ENCODE peak calls at places on chromosomes 7 and 10, in six cellular contexts. B is Karpas-422, X is mammary epithelial cell, T is H9, D is HCT116, O is fibroblast of lung. N is an unnamed sample.

GRCh38 chr10:122475130-122475529 is 13.8 kb downstream of the HTRA1 start:
- DNase-seq in B (no peak), X (no peak), T (no peak), D (no peak), O (no peak), N (peak; percentile 69)

GRCh38 chr7:1042161-1042833 is 2.0 kb upstream of the GPR146 start:
- DNase-seq in B (no peak), X (no peak), T (no peak), D (no peak), O (no peak), N (no peak)

GRCh38 chr7:106485031-106485551 is 175.9 kb downstream of the CCDC71L start:
- DNase-seq in B (no peak), X (peak; percentile 91), T (no peak), D (no peak), O (peak; percentile 82), N (peak; percentile 83)

GRCh38 chr10:116055252-116055918 is 217.6 kb downstream of the GFRA1 start:
- DNase-seq in B (no peak), X (no peak), T (no peak), D (no peak), O (no peak), N (no peak)

GRCh38 chr10:36621346-36621745 is 504.1 kb upstream of the ANKRD30A start:
- DNase-seq in B (no peak), X (no peak), T (no peak), D (no peak), O (no peak), N (no peak)

GRCh38 chr10:33344676-33345075 is 10.2 kb upstream of the NRP1 start:
- DNase-seq in B (no peak), X (no peak), T (no peak), D (no peak), O (no peak), N (no peak)

GRCh38 chr10:23657677-23658076 is 218.8 kb downstream of the OTUD1 start:
- DNase-seq in B (no peak), X (no peak), T (no peak), D (no peak), O (no peak), N (no peak)

GRCh38 chr10:35784751-35785150 is 142.7 kb upstream of the FZD8 start:
- DNase-seq in B (no peak), X (peak; percentile 65), T (no peak), D (no peak), O (no peak), N (no peak)

GRCh38 chr10:109250144-109250543 is 673.2 kb downstream of the XPNPEP1 start:
- DNase-seq in B (no peak), X (no peak), T (no peak), D (no peak), O (no peak), N (no peak)

GRCh38 chr10:130025811-130026510 is 61.9 kb upstream of the EBF3 start:
- DNase-seq in B (no peak), X (no peak), T (no peak), D (no peak), O (no peak), N (no peak)

GRCh38 chr7:116393654-116394053 is 105.9 kb upstream of the CAV2 start:
- DNase-seq in B (no peak), X (peak; percentile 71), T (no peak), D (no peak), O (peak; percentile 18), N (peak; percentile 92)

GRCh38 chr10:127492607-127493250 is 56.4 kb upstream of the NPS start:
- DNase-seq in B (peak; percentile 53), X (no peak), T (peak; percentile 73), D (peak; percentile 24), O (no peak), N (no peak)

GRCh38 chr10:110501142-110501937 is 3.6 kb downstream of the DUSP5 start:
- DNase-seq in B (no peak), X (peak; percentile 92), T (peak; percentile 87), D (peak; percentile 88), O (peak; percentile 96), N (peak; percentile 92)

GRCh38 chr7:128890306-128891109 is 20.0 kb downstream of the KCP start:
- DNase-seq in B (no peak), X (no peak), T (peak; percentile 60), D (no peak), O (no peak), N (no peak)

GRCh38 chr7:115471891-115472290 is 550.0 kb downstream of the MDFIC start:
- DNase-seq in B (no peak), X (no peak), T (no peak), D (no peak), O (peak; percentile 60), N (no peak)

GRCh38 chr10:103930881-103931280 is 12.9 kb upstream of the STN1 start:
- DNase-seq in B (no peak), X (no peak), T (no peak), D (no peak), O (no peak), N (no peak)

GRCh38 chr10:35058134-35058533 is 32.0 kb downstream of the CUL2 start:
- DNase-seq in B (no peak), X (peak; percentile 73), T (no peak), D (no peak), O (peak; percentile 83), N (peak; percentile 85)

GRCh38 chr10:329361-330099 is 194.3 kb downstream of the ZMYND11 start:
- DNase-seq in B (peak; percentile 45), X (peak; percentile 89), T (no peak), D (peak; percentile 79), O (peak; percentile 97), N (peak; percentile 85)

GRCh38 chr7:17279081-17279480 is 19.4 kb upstream of the AHR start:
- DNase-seq in B (no peak), X (no peak), T (no peak), D (no peak), O (no peak), N (no peak)

GRCh38 chr7:17274551-17275245 is 23.8 kb upstream of the AHR start:
- DNase-seq in B (no peak), X (peak; percentile 86), T (no peak), D (no peak), O (peak; percentile 35), N (peak; percentile 79)

GRCh38 chr7:17275749-17276671 is 22.4 kb upstream of the AHR start:
- DNase-seq in B (no peak), X (peak; percentile 77), T (no peak), D (no peak), O (peak; percentile 96), N (peak; percentile 52)
- H3K9ac ChIP-seq in B (no peak overlapping the region), X (no peak overlapping the region), T (no peak overlapping the region), D (no peak overlapping the region), O (no peak overlapping the region), N (no peak overlapping the region)

GRCh38 chr10:95503012-95503411 is 58.2 kb downstream of the SORBS1 start:
- DNase-seq in B (no peak), X (no peak), T (no peak), D (no peak), O (no peak), N (no peak)
- H3K9ac ChIP-seq in B (no peak overlapping the region), X (no peak overlapping the region), T (no peak overlapping the region), D (no peak overlapping the region), O (no peak overlapping the region), N (no peak overlapping the region)

GRCh38 chr10:30691601-30692015 is 62.1 kb upstream of the LYZL2 start:
- DNase-seq in B (no peak), X (no peak), T (no peak), D (no peak), O (no peak), N (no peak)

GRCh38 chr10:30686706-30687105 is 57.2 kb upstream of the LYZL2 start:
- DNase-seq in B (no peak), X (no peak), T (no peak), D (no peak), O (no peak), N (no peak)

GRCh38 chr10:30683496-30683895 is 53.9 kb upstream of the LYZL2 start:
- DNase-seq in B (no peak), X (no peak), T (no peak), D (no peak), O (no peak), N (no peak)

GRCh38 chr10:30688456-30688855 is 58.9 kb upstream of the LYZL2 start:
- DNase-seq in B (no peak), X (no peak), T (no peak), D (no peak), O (no peak), N (no peak)

DNA sequence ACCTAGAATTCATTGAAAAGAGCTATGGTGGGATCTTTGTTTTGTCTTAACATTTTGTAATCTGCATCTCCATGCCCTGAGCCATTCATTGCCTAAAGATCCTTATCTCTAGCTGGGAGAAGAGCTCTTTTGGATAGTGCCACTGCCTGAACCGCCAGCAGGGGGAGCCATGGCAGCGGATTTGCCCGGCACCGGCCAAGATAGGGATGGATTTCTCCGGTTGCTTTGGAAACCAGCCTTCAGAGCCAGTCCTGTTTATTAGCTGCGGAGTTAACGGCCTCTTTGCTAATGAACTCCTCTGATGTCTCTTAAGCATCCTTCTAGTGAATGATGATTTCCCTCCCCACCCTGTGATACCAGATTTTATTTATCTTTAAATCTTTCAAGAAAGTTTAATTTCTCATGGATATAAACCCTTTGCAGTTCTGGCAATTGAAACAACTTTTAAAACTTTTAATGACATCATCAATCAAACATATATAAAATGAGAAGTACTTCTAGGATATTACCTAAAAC is 58.2 kb upstream of the LYZL2 start:
- DNase-seq in B (peak; percentile 84), X (peak; percentile 65), T (peak; percentile 89), D (peak; percentile 54), O (peak; percentile 74), N (peak; percentile 82)
- H3K9ac ChIP-seq in B (no peak overlapping the region), X (no peak overlapping the region), T (no peak overlapping the region), D (no peak overlapping the region), O (no peak overlapping the region), N (no peak overlapping the region)

DNA sequence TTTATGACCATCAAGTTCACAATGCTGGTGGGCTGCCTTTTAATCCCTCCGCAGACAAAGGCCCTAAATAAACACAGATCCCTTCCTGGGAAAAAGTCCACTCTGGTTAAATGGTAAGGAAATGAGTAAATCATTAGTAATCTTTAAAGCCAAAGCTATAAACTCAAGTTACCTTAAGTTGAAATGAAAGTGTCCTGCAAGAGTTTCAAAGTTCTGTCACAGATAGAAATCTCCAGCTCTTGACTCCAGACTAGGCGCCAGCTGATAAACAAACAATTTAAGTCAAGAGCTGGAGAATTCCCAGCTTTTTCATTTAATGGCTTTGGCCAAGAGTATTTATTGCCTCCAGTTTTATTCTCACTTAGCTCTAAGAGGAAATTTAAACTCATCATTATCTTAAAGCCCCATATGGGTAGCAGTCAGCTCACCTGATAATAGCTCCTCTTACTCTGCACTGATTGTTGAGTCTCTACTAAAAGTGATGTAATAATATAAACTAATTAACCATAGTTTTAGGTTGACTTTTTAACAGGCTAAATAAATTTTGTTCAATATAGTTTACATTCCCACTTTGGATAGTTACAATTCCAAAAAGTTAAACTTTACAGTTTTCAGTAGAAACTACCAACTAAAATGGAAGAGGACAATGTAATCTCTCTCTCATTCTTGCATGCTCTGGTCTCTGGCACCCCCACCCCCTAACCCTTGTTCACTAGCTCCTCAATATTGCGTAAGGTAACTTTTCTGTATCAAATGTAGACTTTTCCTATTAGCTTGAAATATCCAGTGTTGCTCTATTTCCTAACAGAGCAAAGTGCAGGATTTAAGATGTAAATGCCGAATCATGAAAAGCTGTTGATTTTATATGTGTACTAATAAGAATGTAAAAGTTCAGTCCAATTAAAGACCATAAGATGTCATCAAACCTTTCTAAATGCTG is 56.1 kb downstream of the HIBADH start:
- DNase-seq in B (no peak), X (peak; percentile 36), T (no peak), D (no peak), O (peak; percentile 39), N (peak; percentile 89)
- H3K9ac ChIP-seq in B (no peak overlapping the region), X (no peak overlapping the region), T (no peak overlapping the region), D (no peak overlapping the region), O (no peak overlapping the region), N (peak overlapping the region; percentile 17)

N was measured in endothelial cell of umbilical vein.